ENCODE peak calls at places on chromosomes 6 and 20, in four cellular contexts. I is uterus, D is adrenal gland, R is suprapubic skin. Z is an unnamed sample.

GRCh38 chr6:49888742-49889431 is 22.6 kb upstream of the CRISP1 start:
- DNase-seq in I (no peak), D (no peak), R (no peak), Z (peak)

GRCh38 chr6:27452496-27452897 is 20.4 kb downstream of the ZNF184 start:
- DNase-seq in I (no peak), D (no peak), R (no peak), Z (peak)

GRCh38 chr20:41255655-41256054 is 61.9 kb downstream of the ZHX3 start:
- DNase-seq in I (no peak), D (no peak), R (no peak), Z (no peak)

GRCh38 chr6:26223677-26224546 is 136.7 kb downstream of the HFE start:
- DNase-seq in I (peak), D (peak), R (no peak), Z (peak)

GRCh38 chr6:170082531-170083187 is 208.2 kb downstream of the DLL1 start:
- DNase-seq in I (no peak), D (no peak), R (peak), Z (no peak)

GRCh38 chr20:58698741-58699141 is 6.1 kb downstream of the NPEPL1 start:
- DNase-seq in I (peak), D (no peak), R (peak), Z (no peak)

GRCh38 chr6:68559052-68559451 is 76.0 kb upstream of the ADGRB3 start:
- DNase-seq in I (no peak), D (no peak), R (no peak), Z (no peak)

GRCh38 chr20:51267679-51268078 is 244.8 kb upstream of the KCNG1 start:
- DNase-seq in I (no peak), D (no peak), R (no peak), Z (no peak)

GRCh38 chr20:9485614-9486325 is 28.6 kb upstream of the LAMP5 start:
- DNase-seq in I (no peak), D (no peak), R (no peak), Z (no peak)

GRCh38 chr20:51631011-51631950 is 88.8 kb upstream of the NFATC2 start:
- DNase-seq in I (peak), D (peak), R (no peak), Z (no peak)

GRCh38 chr20:17520583-17520982 is 10.6 kb downstream of the BFSP1 start:
- DNase-seq in I (no peak), D (no peak), R (no peak), Z (no peak)

GRCh38 chr6:41334482-41335023 is 855 bp upstream of the NCR2 start:
- DNase-seq in I (no peak), D (no peak), R (no peak), Z (peak)

GRCh38 chr20:62311832-62312661 is 9.2 kb downstream of the ADRM1 start:
- DNase-seq in I (no peak), D (no peak), R (no peak), Z (no peak)

GRCh38 chr6:3857822-3858221 is 8.6 kb downstream of the FAM50B start:
- DNase-seq in I (no peak), D (no peak), R (no peak), Z (no peak)

GRCh38 chr6:166908812-166909211 is 47.5 kb downstream of the RNASET2 start:
- DNase-seq in I (no peak), D (no peak), R (no peak), Z (no peak)

GRCh38 chr6:131561925-131562707 is 10.9 kb upstream of the ARG1 start:
- DNase-seq in I (no peak), D (no peak), R (no peak), Z (no peak)
- TF ChIP-seq POLR2A in I (no peak), D (no peak), R (no peak), Z (no peak)

DNA sequence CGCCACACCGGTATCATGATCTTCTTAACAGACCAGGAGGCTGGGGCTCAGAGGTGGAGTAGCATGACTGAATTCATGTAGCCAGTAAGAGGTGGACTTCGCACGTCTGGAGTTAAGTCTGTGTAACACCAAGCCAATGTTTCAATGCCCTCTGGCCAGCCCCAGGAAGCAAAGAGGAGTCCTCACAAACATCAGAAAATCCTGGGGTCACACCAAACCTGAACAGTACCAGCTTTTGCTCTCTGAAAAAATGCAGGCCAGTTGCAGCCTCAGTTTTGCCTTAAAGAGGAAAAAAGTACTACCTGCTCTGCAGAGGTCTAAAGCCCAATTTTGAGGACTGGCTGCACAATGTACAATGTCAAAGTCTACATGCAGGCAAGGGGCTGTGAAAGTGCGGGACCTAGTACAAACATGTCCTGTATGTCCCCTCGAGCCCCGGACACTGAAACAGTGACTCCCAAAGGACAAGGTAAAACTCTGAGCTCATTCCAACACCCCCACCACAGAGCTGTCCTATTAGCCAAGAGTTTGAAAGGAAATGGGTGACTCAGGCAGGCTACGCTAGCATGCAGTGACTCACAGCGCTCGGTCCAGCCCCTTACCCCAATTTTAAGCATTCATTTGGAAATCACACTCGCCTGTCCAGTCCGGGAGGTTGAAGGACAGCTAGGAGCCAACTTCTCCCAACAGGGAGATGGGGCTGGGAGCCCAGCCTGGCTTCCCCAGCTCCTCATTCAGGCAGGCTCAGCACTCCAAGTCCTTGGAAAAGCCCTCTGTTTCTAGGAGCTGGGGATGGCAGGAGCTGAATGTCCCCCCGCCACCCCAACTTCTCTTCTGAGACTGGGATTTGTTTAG is 4.1 kb downstream of the SDC4 start:
- DNase-seq in I (peak), D (peak), R (no peak), Z (peak)
- TF ChIP-seq POLR2A in I (no peak), D (peak), R (no peak), Z (no peak)

DNA sequence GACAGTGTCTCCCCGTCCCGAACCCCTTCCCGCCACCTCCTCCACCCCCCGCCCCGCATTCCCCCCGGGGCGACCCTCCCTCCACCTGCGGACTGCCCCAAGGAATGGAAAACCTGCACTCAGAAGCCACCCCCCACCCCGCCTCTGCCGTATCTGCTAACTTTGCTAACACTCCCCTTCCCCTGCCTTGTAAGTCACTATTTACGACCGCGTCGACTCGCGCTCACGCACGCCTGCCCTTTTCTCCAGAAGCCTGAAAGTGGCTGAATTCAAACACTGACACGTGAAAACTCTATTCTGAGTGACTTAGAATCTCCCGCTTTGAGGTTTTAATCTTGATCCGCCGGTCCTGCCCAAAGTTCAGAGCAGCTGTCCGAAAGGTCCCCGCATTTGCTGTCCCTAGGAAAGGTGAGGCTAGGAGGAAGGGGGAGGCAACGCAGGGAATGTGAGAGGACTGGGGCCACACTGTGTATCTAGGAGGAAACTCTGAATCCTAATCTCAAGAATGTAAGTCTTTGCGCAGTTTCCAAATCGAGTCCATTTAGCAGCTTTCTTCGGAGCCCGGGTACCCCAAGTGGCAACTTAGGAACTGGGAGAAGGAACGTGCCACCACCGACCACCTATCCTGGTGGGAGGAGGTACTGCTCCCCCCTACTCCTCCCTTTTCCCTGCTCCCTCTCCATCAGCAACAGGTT is 9.3 kb upstream of the POU3F2 start:
- DNase-seq in I (no peak), D (no peak), R (no peak), Z (no peak)
- TF ChIP-seq POLR2A in I (no peak), D (no peak), R (no peak), Z (no peak)

GRCh38 chr20:31698803-31699718 is 23.6 kb downstream of the BCL2L1 start:
- DNase-seq in I (peak), D (peak), R (no peak), Z (peak)
- TF ChIP-seq POLR2A in I (peak), D (no peak), R (no peak), Z (no peak)

Z was measured in erythroblast.